ENCODE peak calls at places on chromosomes 7 and 10, in nine cellular contexts. One of them, this sample, is unnamed.

GRCh38 chr10:132300582-132300981 is 7.2 kb downstream of the STK32C start:
- DNase-seq in germinal center: no peak
- DNase-seq in uterus: peak
- DNase-seq in type B pancreatic cell: no peak
- DNase-seq in brain microvascular endothelial cell: no peak
- DNase-seq in mucosa of gallbladder: no peak
- DNase-seq in aorta: peak
- DNase-seq in RCC 7860: no peak
- DNase-seq in ureter: no peak
- DNase-seq in this sample: no peak

GRCh38 chr7:100132697-100133137 is 6.0 kb downstream of the MBLAC1 start:
- DNase-seq in germinal center: peak
- DNase-seq in uterus: peak
- DNase-seq in type B pancreatic cell: no peak
- DNase-seq in brain microvascular endothelial cell: peak
- DNase-seq in mucosa of gallbladder: peak
- DNase-seq in aorta: no peak
- DNase-seq in RCC 7860: peak
- DNase-seq in ureter: peak
- DNase-seq in this sample: no peak

GRCh38 chr10:10623958-10624590 is 393.6 kb upstream of the CELF2 start:
- DNase-seq in germinal center: no peak
- DNase-seq in uterus: no peak
- DNase-seq in type B pancreatic cell: no peak
- DNase-seq in brain microvascular endothelial cell: no peak
- DNase-seq in mucosa of gallbladder: no peak
- DNase-seq in aorta: no peak
- DNase-seq in RCC 7860: no peak
- DNase-seq in ureter: no peak
- DNase-seq in this sample: no peak

GRCh38 chr7:130298927-130299326 is 6.0 kb downstream of the CPA4 start:
- DNase-seq in germinal center: no peak
- DNase-seq in uterus: no peak
- DNase-seq in type B pancreatic cell: no peak
- DNase-seq in brain microvascular endothelial cell: no peak
- DNase-seq in mucosa of gallbladder: no peak
- DNase-seq in aorta: no peak
- DNase-seq in RCC 7860: no peak
- DNase-seq in ureter: no peak
- DNase-seq in this sample: no peak

GRCh38 chr7:125279956-125280355 is 350.3 kb upstream of the POT1 start:
- DNase-seq in germinal center: no peak
- DNase-seq in uterus: no peak
- DNase-seq in type B pancreatic cell: no peak
- DNase-seq in brain microvascular endothelial cell: no peak
- DNase-seq in mucosa of gallbladder: no peak
- DNase-seq in aorta: no peak
- DNase-seq in RCC 7860: no peak
- DNase-seq in ureter: no peak
- DNase-seq in this sample: no peak

GRCh38 chr7:70432567-70433001 is 699.4 kb upstream of the GALNT17 start:
- DNase-seq in germinal center: no peak
- DNase-seq in uterus: no peak
- DNase-seq in type B pancreatic cell: no peak
- DNase-seq in brain microvascular endothelial cell: no peak
- DNase-seq in mucosa of gallbladder: no peak
- DNase-seq in aorta: no peak
- DNase-seq in RCC 7860: no peak
- DNase-seq in ureter: no peak
- DNase-seq in this sample: no peak

GRCh38 chr7:66142996-66143395 is 28.3 kb downstream of the CRCP start:
- DNase-seq in germinal center: no peak
- DNase-seq in uterus: no peak
- DNase-seq in type B pancreatic cell: no peak
- DNase-seq in brain microvascular endothelial cell: no peak
- DNase-seq in mucosa of gallbladder: no peak
- DNase-seq in aorta: no peak
- DNase-seq in RCC 7860: no peak
- DNase-seq in ureter: no peak
- DNase-seq in this sample: no peak

GRCh38 chr10:50999163-50999562 is 75.1 kb upstream of the PRKG1 start:
- DNase-seq in germinal center: no peak
- DNase-seq in uterus: no peak
- DNase-seq in type B pancreatic cell: no peak
- DNase-seq in brain microvascular endothelial cell: no peak
- DNase-seq in mucosa of gallbladder: no peak
- DNase-seq in aorta: no peak
- DNase-seq in RCC 7860: no peak
- DNase-seq in ureter: no peak
- DNase-seq in this sample: no peak

GRCh38 chr10:127952575-127952869 is 45.6 kb downstream of the PTPRE start:
- DNase-seq in germinal center: no peak
- DNase-seq in uterus: no peak
- DNase-seq in type B pancreatic cell: no peak
- DNase-seq in brain microvascular endothelial cell: no peak
- DNase-seq in mucosa of gallbladder: no peak
- DNase-seq in aorta: no peak
- DNase-seq in RCC 7860: no peak
- DNase-seq in ureter: no peak
- DNase-seq in this sample: no peak

This sample was measured in vagina.